ENCODE peak calls at places on chromosome 15, in nine cellular contexts. One of them, this sample, is unnamed.

GRCh38 chr15:98648654-98649537 is 557 bp downstream of the IGF1R start:
- DNase-seq in iPS DF 19.7: no peak
- DNase-seq in stomach: peak
- DNase-seq in T-cell: peak
- DNase-seq in GM12878: no peak
- DNase-seq in stimulated activated naive CD8-positive, alpha-beta T cell treated with anti-CD3 and anti-CD28 coated beads, Interleukin-15, Interleukin-2, amounts not matched to agents 100 U/mL and 50 U/mL, for 24 hours: peak
- DNase-seq in stimulated activated CD4-positive, alpha-beta T cell treated with anti-CD3 and anti-CD28 coated beads, Interleukin-1b, Interleukin-23, amount 100 ng/mL, for 4 hours: no peak
- DNase-seq in activated T-cell treated with anti-CD3 and anti-CD28 coated beads, Interleukin-2, amount 50 U/mL, for 4 hours: peak
- DNase-seq in Caki2: peak
- DNase-seq in this sample: peak

GRCh38 chr15:41647269-41647668 is 12.9 kb upstream of the MGA start:
- DNase-seq in iPS DF 19.7: no peak
- DNase-seq in stomach: no peak
- DNase-seq in T-cell: no peak
- DNase-seq in GM12878: no peak
- DNase-seq in stimulated activated naive CD8-positive, alpha-beta T cell treated with anti-CD3 and anti-CD28 coated beads, Interleukin-15, Interleukin-2, amounts not matched to agents 100 U/mL and 50 U/mL, for 24 hours: no peak
- DNase-seq in stimulated activated CD4-positive, alpha-beta T cell treated with anti-CD3 and anti-CD28 coated beads, Interleukin-1b, Interleukin-23, amount 100 ng/mL, for 4 hours: no peak
- DNase-seq in activated T-cell treated with anti-CD3 and anti-CD28 coated beads, Interleukin-2, amount 50 U/mL, for 4 hours: no peak
- DNase-seq in Caki2: no peak
- DNase-seq in this sample: no peak

GRCh38 chr15:81899730-81900129 is 146.1 kb downstream of the MEX3B start:
- DNase-seq in iPS DF 19.7: no peak
- DNase-seq in stomach: no peak
- DNase-seq in T-cell: no peak
- DNase-seq in GM12878: no peak
- DNase-seq in stimulated activated naive CD8-positive, alpha-beta T cell treated with anti-CD3 and anti-CD28 coated beads, Interleukin-15, Interleukin-2, amounts not matched to agents 100 U/mL and 50 U/mL, for 24 hours: no peak
- DNase-seq in stimulated activated CD4-positive, alpha-beta T cell treated with anti-CD3 and anti-CD28 coated beads, Interleukin-1b, Interleukin-23, amount 100 ng/mL, for 4 hours: no peak
- DNase-seq in activated T-cell treated with anti-CD3 and anti-CD28 coated beads, Interleukin-2, amount 50 U/mL, for 4 hours: no peak
- DNase-seq in Caki2: no peak
- DNase-seq in this sample: no peak

GRCh38 chr15:72786946-72787345 is 3.4 kb upstream of the ADPGK start:
- DNase-seq in iPS DF 19.7: no peak
- DNase-seq in stomach: no peak
- DNase-seq in T-cell: no peak
- DNase-seq in GM12878: no peak
- DNase-seq in stimulated activated naive CD8-positive, alpha-beta T cell treated with anti-CD3 and anti-CD28 coated beads, Interleukin-15, Interleukin-2, amounts not matched to agents 100 U/mL and 50 U/mL, for 24 hours: no peak
- DNase-seq in stimulated activated CD4-positive, alpha-beta T cell treated with anti-CD3 and anti-CD28 coated beads, Interleukin-1b, Interleukin-23, amount 100 ng/mL, for 4 hours: no peak
- DNase-seq in activated T-cell treated with anti-CD3 and anti-CD28 coated beads, Interleukin-2, amount 50 U/mL, for 4 hours: no peak
- DNase-seq in Caki2: no peak
- DNase-seq in this sample: no peak

GRCh38 chr15:73338058-73338457 is 30.7 kb downstream of the HCN4 start:
- DNase-seq in iPS DF 19.7: no peak
- DNase-seq in stomach: no peak
- DNase-seq in T-cell: no peak
- DNase-seq in GM12878: no peak
- DNase-seq in stimulated activated naive CD8-positive, alpha-beta T cell treated with anti-CD3 and anti-CD28 coated beads, Interleukin-15, Interleukin-2, amounts not matched to agents 100 U/mL and 50 U/mL, for 24 hours: no peak
- DNase-seq in stimulated activated CD4-positive, alpha-beta T cell treated with anti-CD3 and anti-CD28 coated beads, Interleukin-1b, Interleukin-23, amount 100 ng/mL, for 4 hours: no peak
- DNase-seq in activated T-cell treated with anti-CD3 and anti-CD28 coated beads, Interleukin-2, amount 50 U/mL, for 4 hours: no peak
- DNase-seq in Caki2: no peak
- DNase-seq in this sample: no peak

GRCh38 chr15:86837631-86838030 is 758.0 kb downstream of the AGBL1 start:
- DNase-seq in iPS DF 19.7: no peak
- DNase-seq in stomach: no peak
- DNase-seq in T-cell: no peak
- DNase-seq in GM12878: no peak
- DNase-seq in stimulated activated naive CD8-positive, alpha-beta T cell treated with anti-CD3 and anti-CD28 coated beads, Interleukin-15, Interleukin-2, amounts not matched to agents 100 U/mL and 50 U/mL, for 24 hours: no peak
- DNase-seq in stimulated activated CD4-positive, alpha-beta T cell treated with anti-CD3 and anti-CD28 coated beads, Interleukin-1b, Interleukin-23, amount 100 ng/mL, for 4 hours: no peak
- DNase-seq in activated T-cell treated with anti-CD3 and anti-CD28 coated beads, Interleukin-2, amount 50 U/mL, for 4 hours: no peak
- DNase-seq in Caki2: no peak
- DNase-seq in this sample: no peak

GRCh38 chr15:39666671-39667070 is 85.8 kb downstream of the THBS1 start:
- DNase-seq in iPS DF 19.7: peak
- DNase-seq in stomach: no peak
- DNase-seq in T-cell: no peak
- DNase-seq in GM12878: no peak
- DNase-seq in stimulated activated naive CD8-positive, alpha-beta T cell treated with anti-CD3 and anti-CD28 coated beads, Interleukin-15, Interleukin-2, amounts not matched to agents 100 U/mL and 50 U/mL, for 24 hours: no peak
- DNase-seq in stimulated activated CD4-positive, alpha-beta T cell treated with anti-CD3 and anti-CD28 coated beads, Interleukin-1b, Interleukin-23, amount 100 ng/mL, for 4 hours: no peak
- DNase-seq in activated T-cell treated with anti-CD3 and anti-CD28 coated beads, Interleukin-2, amount 50 U/mL, for 4 hours: no peak
- DNase-seq in Caki2: peak
- DNase-seq in this sample: peak

GRCh38 chr15:70035051-70035718 is 62.5 kb downstream of the TLE3 start:
- DNase-seq in iPS DF 19.7: no peak
- DNase-seq in stomach: no peak
- DNase-seq in T-cell: no peak
- DNase-seq in GM12878: no peak
- DNase-seq in stimulated activated naive CD8-positive, alpha-beta T cell treated with anti-CD3 and anti-CD28 coated beads, Interleukin-15, Interleukin-2, amounts not matched to agents 100 U/mL and 50 U/mL, for 24 hours: no peak
- DNase-seq in stimulated activated CD4-positive, alpha-beta T cell treated with anti-CD3 and anti-CD28 coated beads, Interleukin-1b, Interleukin-23, amount 100 ng/mL, for 4 hours: no peak
- DNase-seq in activated T-cell treated with anti-CD3 and anti-CD28 coated beads, Interleukin-2, amount 50 U/mL, for 4 hours: no peak
- DNase-seq in Caki2: no peak
- DNase-seq in this sample: no peak

GRCh38 chr15:32828507-32829186 is 110.8 kb downstream of the GREM1 start:
- DNase-seq in iPS DF 19.7: no peak
- DNase-seq in stomach: no peak
- DNase-seq in T-cell: no peak
- DNase-seq in GM12878: no peak
- DNase-seq in stimulated activated naive CD8-positive, alpha-beta T cell treated with anti-CD3 and anti-CD28 coated beads, Interleukin-15, Interleukin-2, amounts not matched to agents 100 U/mL and 50 U/mL, for 24 hours: no peak
- DNase-seq in stimulated activated CD4-positive, alpha-beta T cell treated with anti-CD3 and anti-CD28 coated beads, Interleukin-1b, Interleukin-23, amount 100 ng/mL, for 4 hours: no peak
- DNase-seq in activated T-cell treated with anti-CD3 and anti-CD28 coated beads, Interleukin-2, amount 50 U/mL, for 4 hours: no peak
- DNase-seq in Caki2: peak
- DNase-seq in this sample: no peak

GRCh38 chr15:80106051-80106450 is 46.6 kb downstream of the ZFAND6 start:
- DNase-seq in iPS DF 19.7: no peak
- DNase-seq in stomach: no peak
- DNase-seq in T-cell: no peak
- DNase-seq in GM12878: no peak
- DNase-seq in stimulated activated naive CD8-positive, alpha-beta T cell treated with anti-CD3 and anti-CD28 coated beads, Interleukin-15, Interleukin-2, amounts not matched to agents 100 U/mL and 50 U/mL, for 24 hours: no peak
- DNase-seq in stimulated activated CD4-positive, alpha-beta T cell treated with anti-CD3 and anti-CD28 coated beads, Interleukin-1b, Interleukin-23, amount 100 ng/mL, for 4 hours: no peak
- DNase-seq in activated T-cell treated with anti-CD3 and anti-CD28 coated beads, Interleukin-2, amount 50 U/mL, for 4 hours: no peak
- DNase-seq in Caki2: no peak
- DNase-seq in this sample: no peak

GRCh38 chr15:39730552-39730951 is 52.1 kb downstream of the FSIP1 start:
- DNase-seq in iPS DF 19.7: no peak
- DNase-seq in stomach: no peak
- DNase-seq in T-cell: no peak
- DNase-seq in GM12878: no peak
- DNase-seq in stimulated activated naive CD8-positive, alpha-beta T cell treated with anti-CD3 and anti-CD28 coated beads, Interleukin-15, Interleukin-2, amounts not matched to agents 100 U/mL and 50 U/mL, for 24 hours: no peak
- DNase-seq in stimulated activated CD4-positive, alpha-beta T cell treated with anti-CD3 and anti-CD28 coated beads, Interleukin-1b, Interleukin-23, amount 100 ng/mL, for 4 hours: no peak
- DNase-seq in activated T-cell treated with anti-CD3 and anti-CD28 coated beads, Interleukin-2, amount 50 U/mL, for 4 hours: no peak
- DNase-seq in Caki2: no peak
- DNase-seq in this sample: no peak

GRCh38 chr15:72783563-72784232 is at the start of gene ADPGK:
- DNase-seq in iPS DF 19.7: peak
- DNase-seq in stomach: peak
- DNase-seq in T-cell: peak
- DNase-seq in GM12878: peak
- DNase-seq in stimulated activated naive CD8-positive, alpha-beta T cell treated with anti-CD3 and anti-CD28 coated beads, Interleukin-15, Interleukin-2, amounts not matched to agents 100 U/mL and 50 U/mL, for 24 hours: peak
- DNase-seq in stimulated activated CD4-positive, alpha-beta T cell treated with anti-CD3 and anti-CD28 coated beads, Interleukin-1b, Interleukin-23, amount 100 ng/mL, for 4 hours: peak
- DNase-seq in activated T-cell treated with anti-CD3 and anti-CD28 coated beads, Interleukin-2, amount 50 U/mL, for 4 hours: peak
- DNase-seq in Caki2: peak
- DNase-seq in this sample: peak

GRCh38 chr15:25864966-25865365 is 1.8 kb upstream of the ATP10A start:
- DNase-seq in iPS DF 19.7: no peak
- DNase-seq in stomach: no peak
- DNase-seq in T-cell: no peak
- DNase-seq in GM12878: no peak
- DNase-seq in stimulated activated naive CD8-positive, alpha-beta T cell treated with anti-CD3 and anti-CD28 coated beads, Interleukin-15, Interleukin-2, amounts not matched to agents 100 U/mL and 50 U/mL, for 24 hours: no peak
- DNase-seq in stimulated activated CD4-positive, alpha-beta T cell treated with anti-CD3 and anti-CD28 coated beads, Interleukin-1b, Interleukin-23, amount 100 ng/mL, for 4 hours: no peak
- DNase-seq in activated T-cell treated with anti-CD3 and anti-CD28 coated beads, Interleukin-2, amount 50 U/mL, for 4 hours: no peak
- DNase-seq in Caki2: no peak
- DNase-seq in this sample: no peak

GRCh38 chr15:53564647-53565046 is 194.8 kb downstream of the WDR72 start:
- DNase-seq in iPS DF 19.7: no peak
- DNase-seq in stomach: no peak
- DNase-seq in T-cell: no peak
- DNase-seq in GM12878: no peak
- DNase-seq in stimulated activated naive CD8-positive, alpha-beta T cell treated with anti-CD3 and anti-CD28 coated beads, Interleukin-15, Interleukin-2, amounts not matched to agents 100 U/mL and 50 U/mL, for 24 hours: no peak
- DNase-seq in stimulated activated CD4-positive, alpha-beta T cell treated with anti-CD3 and anti-CD28 coated beads, Interleukin-1b, Interleukin-23, amount 100 ng/mL, for 4 hours: no peak
- DNase-seq in activated T-cell treated with anti-CD3 and anti-CD28 coated beads, Interleukin-2, amount 50 U/mL, for 4 hours: no peak
- DNase-seq in Caki2: no peak
- DNase-seq in this sample: no peak

GRCh38 chr15:99058421-99058870 is 46.4 kb upstream of the SYNM start:
- DNase-seq in iPS DF 19.7: no peak
- DNase-seq in stomach: no peak
- DNase-seq in T-cell: no peak
- DNase-seq in GM12878: no peak
- DNase-seq in stimulated activated naive CD8-positive, alpha-beta T cell treated with anti-CD3 and anti-CD28 coated beads, Interleukin-15, Interleukin-2, amounts not matched to agents 100 U/mL and 50 U/mL, for 24 hours: no peak
- DNase-seq in stimulated activated CD4-positive, alpha-beta T cell treated with anti-CD3 and anti-CD28 coated beads, Interleukin-1b, Interleukin-23, amount 100 ng/mL, for 4 hours: no peak
- DNase-seq in activated T-cell treated with anti-CD3 and anti-CD28 coated beads, Interleukin-2, amount 50 U/mL, for 4 hours: no peak
- DNase-seq in Caki2: no peak
- DNase-seq in this sample: no peak

GRCh38 chr15:67406257-67406861 is 114.6 kb upstream of the C15orf61 start:
- DNase-seq in iPS DF 19.7: no peak
- DNase-seq in stomach: no peak
- DNase-seq in T-cell: no peak
- DNase-seq in GM12878: no peak
- DNase-seq in stimulated activated naive CD8-positive, alpha-beta T cell treated with anti-CD3 and anti-CD28 coated beads, Interleukin-15, Interleukin-2, amounts not matched to agents 100 U/mL and 50 U/mL, for 24 hours: no peak
- DNase-seq in stimulated activated CD4-positive, alpha-beta T cell treated with anti-CD3 and anti-CD28 coated beads, Interleukin-1b, Interleukin-23, amount 100 ng/mL, for 4 hours: no peak
- DNase-seq in activated T-cell treated with anti-CD3 and anti-CD28 coated beads, Interleukin-2, amount 50 U/mL, for 4 hours: no peak
- DNase-seq in Caki2: no peak
- DNase-seq in this sample: no peak

GRCh38 chr15:39140060-39140604 is 440.7 kb upstream of the THBS1 start:
- DNase-seq in iPS DF 19.7: no peak
- DNase-seq in stomach: no peak
- DNase-seq in T-cell: no peak
- DNase-seq in GM12878: no peak
- DNase-seq in stimulated activated naive CD8-positive, alpha-beta T cell treated with anti-CD3 and anti-CD28 coated beads, Interleukin-15, Interleukin-2, amounts not matched to agents 100 U/mL and 50 U/mL, for 24 hours: no peak
- DNase-seq in stimulated activated CD4-positive, alpha-beta T cell treated with anti-CD3 and anti-CD28 coated beads, Interleukin-1b, Interleukin-23, amount 100 ng/mL, for 4 hours: no peak
- DNase-seq in activated T-cell treated with anti-CD3 and anti-CD28 coated beads, Interleukin-2, amount 50 U/mL, for 4 hours: no peak
- DNase-seq in Caki2: peak
- DNase-seq in this sample: no peak

GRCh38 chr15:36313881-36314280 is 265.5 kb upstream of the CDIN1 start:
- DNase-seq in iPS DF 19.7: no peak
- DNase-seq in stomach: no peak
- DNase-seq in T-cell: no peak
- DNase-seq in GM12878: no peak
- DNase-seq in stimulated activated naive CD8-positive, alpha-beta T cell treated with anti-CD3 and anti-CD28 coated beads, Interleukin-15, Interleukin-2, amounts not matched to agents 100 U/mL and 50 U/mL, for 24 hours: no peak
- DNase-seq in stimulated activated CD4-positive, alpha-beta T cell treated with anti-CD3 and anti-CD28 coated beads, Interleukin-1b, Interleukin-23, amount 100 ng/mL, for 4 hours: no peak
- DNase-seq in activated T-cell treated with anti-CD3 and anti-CD28 coated beads, Interleukin-2, amount 50 U/mL, for 4 hours: no peak
- DNase-seq in Caki2: no peak
- DNase-seq in this sample: no peak

GRCh38 chr15:35196273-35196672 is 111.2 kb upstream of the NANOGP8 start:
- DNase-seq in iPS DF 19.7: no peak
- DNase-seq in stomach: no peak
- DNase-seq in T-cell: no peak
- DNase-seq in GM12878: no peak
- DNase-seq in stimulated activated naive CD8-positive, alpha-beta T cell treated with anti-CD3 and anti-CD28 coated beads, Interleukin-15, Interleukin-2, amounts not matched to agents 100 U/mL and 50 U/mL, for 24 hours: no peak
- DNase-seq in stimulated activated CD4-positive, alpha-beta T cell treated with anti-CD3 and anti-CD28 coated beads, Interleukin-1b, Interleukin-23, amount 100 ng/mL, for 4 hours: no peak
- DNase-seq in activated T-cell treated with anti-CD3 and anti-CD28 coated beads, Interleukin-2, amount 50 U/mL, for 4 hours: no peak
- DNase-seq in Caki2: no peak
- DNase-seq in this sample: no peak

GRCh38 chr15:69719527-69719926 is 266.9 kb downstream of the RPLP1 start:
- DNase-seq in iPS DF 19.7: no peak
- DNase-seq in stomach: peak
- DNase-seq in T-cell: peak
- DNase-seq in GM12878: no peak
- DNase-seq in stimulated activated naive CD8-positive, alpha-beta T cell treated with anti-CD3 and anti-CD28 coated beads, Interleukin-15, Interleukin-2, amounts not matched to agents 100 U/mL and 50 U/mL, for 24 hours: peak
- DNase-seq in stimulated activated CD4-positive, alpha-beta T cell treated with anti-CD3 and anti-CD28 coated beads, Interleukin-1b, Interleukin-23, amount 100 ng/mL, for 4 hours: peak
- DNase-seq in activated T-cell treated with anti-CD3 and anti-CD28 coated beads, Interleukin-2, amount 50 U/mL, for 4 hours: peak
- DNase-seq in Caki2: no peak
- DNase-seq in this sample: no peak

GRCh38 chr15:33153548-33153947 is 41.0 kb downstream of the FMN1 start:
- DNase-seq in iPS DF 19.7: no peak
- DNase-seq in stomach: no peak
- DNase-seq in T-cell: no peak
- DNase-seq in GM12878: no peak
- DNase-seq in stimulated activated naive CD8-positive, alpha-beta T cell treated with anti-CD3 and anti-CD28 coated beads, Interleukin-15, Interleukin-2, amounts not matched to agents 100 U/mL and 50 U/mL, for 24 hours: no peak
- DNase-seq in stimulated activated CD4-positive, alpha-beta T cell treated with anti-CD3 and anti-CD28 coated beads, Interleukin-1b, Interleukin-23, amount 100 ng/mL, for 4 hours: no peak
- DNase-seq in activated T-cell treated with anti-CD3 and anti-CD28 coated beads, Interleukin-2, amount 50 U/mL, for 4 hours: no peak
- DNase-seq in Caki2: no peak
- DNase-seq in this sample: no peak

GRCh38 chr15:85380860-85381535 is 595 bp downstream of the AKAP13 start:
- DNase-seq in iPS DF 19.7: no peak
- DNase-seq in stomach: peak
- DNase-seq in T-cell: peak
- DNase-seq in GM12878: no peak
- DNase-seq in stimulated activated naive CD8-positive, alpha-beta T cell treated with anti-CD3 and anti-CD28 coated beads, Interleukin-15, Interleukin-2, amounts not matched to agents 100 U/mL and 50 U/mL, for 24 hours: peak
- DNase-seq in stimulated activated CD4-positive, alpha-beta T cell treated with anti-CD3 and anti-CD28 coated beads, Interleukin-1b, Interleukin-23, amount 100 ng/mL, for 4 hours: peak
- DNase-seq in activated T-cell treated with anti-CD3 and anti-CD28 coated beads, Interleukin-2, amount 50 U/mL, for 4 hours: peak
- DNase-seq in Caki2: peak
- DNase-seq in this sample: peak